ENCODE peak calls at places on chromosome 6, in nine cellular contexts. I is foreskin fibroblast, F is NCI-H69, R is lower leg skin, K is EH, N is esophagus muscularis mucosa, O is T-helper 17 cell, T is H9, G is transverse colon. Y is an unnamed sample.

GRCh38 chr6:1552296-1552761 is 57.4 kb upstream of the FOXC1 start:
- DNase-seq in I (peak; percentile 44), F (no peak), R (no peak), K (peak; percentile 35), N (no peak), O (no peak), T (no peak), G (no peak), Y (peak; percentile 72)

GRCh38 chr6:50276771-50277261 is 227.1 kb upstream of the DEFB112 start:
- DNase-seq in I (no peak), F (no peak), R (no peak), K (no peak), N (no peak), O (no peak), T (no peak), G (no peak), Y (no peak)

GRCh38 chr6:17938885-17939284 is 48.5 kb downstream of the KIF13A start:
- DNase-seq in I (peak; percentile 39), F (no peak), R (no peak), K (peak; percentile 72), N (no peak), O (no peak), T (no peak), G (no peak), Y (no peak)

GRCh38 chr6:145829950-145830349 is 15.4 kb upstream of the FBXO30 start:
- DNase-seq in I (no peak), F (no peak), R (no peak), K (peak; percentile 47), N (no peak), O (no peak), T (no peak), G (no peak), Y (no peak)

GRCh38 chr6:2179950-2180349 is 65.5 kb downstream of the GMDS start:
- DNase-seq in I (peak; percentile 40), F (no peak), R (no peak), K (peak; percentile 34), N (no peak), O (no peak), T (no peak), G (no peak), Y (no peak)

GRCh38 chr6:15259766-15260098 is 13.9 kb downstream of the JARID2 start:
- DNase-seq in I (no peak), F (no peak), R (no peak), K (no peak), N (no peak), O (no peak), T (no peak), G (no peak), Y (no peak)

GRCh38 chr6:13680448-13680968 is 31.1 kb downstream of the RANBP9 start:
- DNase-seq in I (no peak), F (no peak), R (no peak), K (no peak), N (no peak), O (no peak), T (no peak), G (no peak), Y (no peak)

GRCh38 chr6:156852147-156852857 is 75.1 kb downstream of the ARID1B start:
- DNase-seq in I (no peak), F (peak; percentile 55), R (no peak), K (no peak), N (no peak), O (no peak), T (no peak), G (no peak), Y (no peak)

GRCh38 chr6:166474721-166475565 is 92.2 kb upstream of the MPC1 start:
- DNase-seq in I (no peak), F (no peak), R (no peak), K (peak; percentile 32), N (no peak), O (no peak), T (no peak), G (no peak), Y (no peak)

GRCh38 chr6:155524249-155524651 is 68.6 kb upstream of the NOX3 start:
- DNase-seq in I (peak; percentile 69), F (peak; percentile 38), R (no peak), K (peak; percentile 77), N (no peak), O (no peak), T (no peak), G (no peak), Y (no peak)

GRCh38 chr6:42041131-42042055 is 8.9 kb upstream of the TAF8 start:
- DNase-seq in I (no peak), F (no peak), R (no peak), K (no peak), N (no peak), O (no peak), T (no peak), G (no peak), Y (no peak)

GRCh38 chr6:144202879-144203468 is 52.7 kb downstream of the STX11 start:
- DNase-seq in I (no peak), F (no peak), R (no peak), K (no peak), N (no peak), O (no peak), T (no peak), G (no peak), Y (no peak)

GRCh38 chr6:158772172-158772571 is 47.0 kb downstream of the EZR start:
- DNase-seq in I (peak; percentile 2), F (no peak), R (no peak), K (no peak), N (no peak), O (no peak), T (no peak), G (no peak), Y (no peak)

GRCh38 chr6:111782161-111782809 is 91.0 kb downstream of the FYN start:
- DNase-seq in I (no peak), F (no peak), R (no peak), K (no peak), N (no peak), O (no peak), T (no peak), G (no peak), Y (no peak)

GRCh38 chr6:7970616-7971015 is 60.0 kb upstream of the TXNDC5 start:
- DNase-seq in I (no peak), F (no peak), R (no peak), K (no peak), N (no peak), O (no peak), T (no peak), G (no peak), Y (no peak)

GRCh38 chr6:6407061-6407723 is 86.7 kb upstream of the F13A1 start:
- DNase-seq in I (no peak), F (no peak), R (no peak), K (no peak), N (no peak), O (no peak), T (no peak), G (no peak), Y (no peak)

GRCh38 chr6:6461138-6461537 is 127.4 kb upstream of the LY86 start:
- DNase-seq in I (no peak), F (no peak), R (no peak), K (no peak), N (no peak), O (no peak), T (no peak), G (no peak), Y (no peak)

GRCh38 chr6:90739339-90739738 is 152.5 kb upstream of the MAP3K7 start:
- DNase-seq in I (no peak), F (peak; percentile 63), R (no peak), K (no peak), N (no peak), O (no peak), T (peak; percentile 70), G (no peak), Y (no peak)

GRCh38 chr6:133240511-133241087 is 558 bp upstream of the EYA4 start:
- DNase-seq in I (no peak), F (no peak), R (no peak), K (no peak), N (no peak), O (no peak), T (peak; percentile 66), G (no peak), Y (peak; percentile 56)

GRCh38 chr6:2529217-2529719 is 221.5 kb downstream of the MYLK4 start:
- DNase-seq in I (no peak), F (peak; percentile 9), R (no peak), K (no peak), N (no peak), O (no peak), T (no peak), G (no peak), Y (no peak)

GRCh38 chr6:393391-394221 is 2.1 kb downstream of the IRF4 start:
- DNase-seq in I (no peak), F (peak; percentile 63), R (no peak), K (no peak), N (no peak), O (no peak), T (no peak), G (no peak), Y (no peak)

GRCh38 chr6:42402184-42402583 is 49.5 kb downstream of the TRERF1 start:
- DNase-seq in I (peak; percentile 30), F (peak; percentile 23), R (no peak), K (peak; percentile 46), N (no peak), O (no peak), T (no peak), G (no peak), Y (no peak)

GRCh38 chr6:149334682-149335160 is 17.2 kb downstream of the TAB2 start:
- DNase-seq in I (peak; percentile 73), F (no peak), R (peak; percentile 58), K (peak; percentile 86), N (no peak), O (no peak), T (no peak), G (no peak), Y (peak; percentile 29)

GRCh38 chr6:146355521-146356100 is 188.0 kb upstream of the RAB32 start:
- DNase-seq in I (no peak), F (no peak), R (no peak), K (no peak), N (no peak), O (no peak), T (no peak), G (no peak), Y (no peak)

GRCh38 chr6:119355157-119355556 is 5.6 kb upstream of the MAN1A1 start:
- DNase-seq in I (no peak), F (no peak), R (peak; percentile 80), K (no peak), N (no peak), O (no peak), T (no peak), G (no peak), Y (no peak)

GRCh38 chr6:2734517-2735076 is 16.1 kb downstream of the MYLK4 start:
- DNase-seq in I (no peak), F (no peak), R (no peak), K (no peak), N (no peak), O (no peak), T (peak; percentile 65), G (no peak), Y (no peak)

GRCh38 chr6:2471474-2471873 is 226.1 kb upstream of the GMDS start:
- DNase-seq in I (no peak), F (peak; percentile 51), R (no peak), K (no peak), N (no peak), O (no peak), T (no peak), G (no peak), Y (no peak)

GRCh38 chr6:15945593-15946159 is 183.2 kb upstream of the MYLIP start:
- DNase-seq in I (peak; percentile 52), F (peak; percentile 12), R (no peak), K (peak; percentile 56), N (no peak), O (no peak), T (no peak), G (no peak), Y (no peak)

GRCh38 chr6:35449287-35449881 is 2.8 kb upstream of the FANCE start:
- DNase-seq in I (peak; percentile 40), F (peak; percentile 87), R (no peak), K (peak; percentile 80), N (no peak), O (no peak), T (no peak), G (no peak), Y (peak; percentile 89)

GRCh38 chr6:43714311-43715055 is 26.9 kb upstream of the MRPS18A start:
- DNase-seq in I (no peak), F (peak; percentile 75), R (no peak), K (peak; percentile 37), N (no peak), O (no peak), T (no peak), G (peak; percentile 44), Y (no peak)

GRCh38 chr6:162151050-162151658 is 576.4 kb downstream of the PRKN start:
- DNase-seq in I (no peak), F (no peak), R (no peak), K (no peak), N (no peak), O (no peak), T (no peak), G (no peak), Y (no peak)